ENCODE peak calls at places on chromosomes 13 and 19, in four cellular contexts. T is mammary epithelial cell, E is endodermal cell, U is GM23248. X is an unnamed sample.
A peak's percentile ranks its signal among the peaks of the same experiment; 100 is the strongest.

GRCh38 chr13:51291341-51291740 is 48.1 kb upstream of the SERPINE3 start:
- DNase-seq in T (peak; percentile 25), U (peak; percentile 39), E (peak; percentile 56), X (no peak)

GRCh38 chr19:37511821-37512220 is 5.1 kb downstream of the ZNF793 start:
- DNase-seq in E (no peak), U (no peak), T (no peak), X (no peak)

GRCh38 chr19:14073925-14074838 is 1.6 kb downstream of the MISP3 start:
- DNase-seq in U (peak; percentile 59), T (peak; percentile 60), E (no peak), X (peak; percentile 63)

GRCh38 chr13:19791953-19792537 is 9.3 kb upstream of the PSPC1 start:
- DNase-seq in E (peak; percentile 63), T (no peak), U (no peak), X (no peak)

GRCh38 chr19:31255863-31256600 is 93.2 kb downstream of the TSHZ3 start:
- DNase-seq in T (peak; percentile 8), E (no peak), U (no peak), X (peak; percentile 28)

GRCh38 chr19:34669305-34669704 is 7.7 kb downstream of the SCGB2B2 start:
- DNase-seq in T (no peak), U (no peak), E (no peak), X (no peak)

GRCh38 chr19:41298327-41298964 is 11.5 kb upstream of the CCDC97 start:
- DNase-seq in T (peak; percentile 17), U (peak; percentile 94), E (no peak), X (peak; percentile 90)

GRCh38 chr19:3605770-3606169 is 905 bp downstream of the TBXA2R start:
- DNase-seq in E (no peak), U (no peak), T (no peak), X (no peak)

GRCh38 chr13:37716796-37717195 is 118.2 kb upstream of the POSTN start:
- DNase-seq in U (no peak), E (no peak), T (no peak), X (no peak)

GRCh38 chr13:85665286-85665685 is 133.9 kb downstream of the SLITRK6 start:
- DNase-seq in T (peak; percentile 63), E (no peak), U (no peak), X (no peak)

GRCh38 chr13:71632721-71633120 is 234.3 kb downstream of the DACH1 start:
- DNase-seq in T (no peak), E (no peak), U (no peak), X (no peak)

GRCh38 chr19:42024622-42025111 is 30.6 kb upstream of the ATP1A3 start:
- DNase-seq in E (no peak), T (no peak), U (peak; percentile 89), X (no peak)

GRCh38 chr13:80379245-80379644 is 38.3 kb upstream of the SPRY2 start:
- DNase-seq in T (peak; percentile 63), E (no peak), U (peak; percentile 84), X (no peak)

GRCh38 chr13:59261928-59262488 is 901.7 kb downstream of the DIAPH3 start:
- DNase-seq in E (peak; percentile 62), U (no peak), T (no peak), X (no peak)

GRCh38 chr19:16371540-16371986 is 46.9 kb downstream of the KLF2 start:
- DNase-seq in T (no peak), E (no peak), U (no peak), X (no peak)

GRCh38 chr19:30367001-30367400 is 5.2 kb upstream of the ZNF536 start:
- DNase-seq in E (no peak), U (no peak), T (no peak), X (no peak)

GRCh38 chr19:1244693-1245451 is 3.3 kb downstream of the ATP5F1D start:
- DNase-seq in T (no peak), U (peak; percentile 65), E (no peak), X (no peak)

GRCh38 chr19:1245884-1246816 is 2.2 kb upstream of the MIDN start:
- DNase-seq in T (no peak), E (peak; percentile 68), U (no peak), X (peak; percentile 90)

GRCh38 chr19:1245468-1245867 is 2.9 kb upstream of the MIDN start:
- DNase-seq in U (no peak), E (no peak), T (no peak), X (no peak)

GRCh38 chr19:1241417-1242095 is at the start of gene ATP5F1D:
- DNase-seq in U (peak; percentile 98), E (peak; percentile 97), T (peak; percentile 91), X (peak; percentile 92)

GRCh38 chr19:1243768-1244692 is 2.5 kb downstream of the ATP5F1D start:
- DNase-seq in T (peak; percentile 67), U (peak; percentile 94), E (peak; percentile 95), X (peak; percentile 89)
- H3K27ac ChIP-seq in T (no peak overlapping the region), U (peak overlapping the region; percentile 67), E (no peak overlapping the region), X (peak overlapping the region; percentile 99)

DNA sequence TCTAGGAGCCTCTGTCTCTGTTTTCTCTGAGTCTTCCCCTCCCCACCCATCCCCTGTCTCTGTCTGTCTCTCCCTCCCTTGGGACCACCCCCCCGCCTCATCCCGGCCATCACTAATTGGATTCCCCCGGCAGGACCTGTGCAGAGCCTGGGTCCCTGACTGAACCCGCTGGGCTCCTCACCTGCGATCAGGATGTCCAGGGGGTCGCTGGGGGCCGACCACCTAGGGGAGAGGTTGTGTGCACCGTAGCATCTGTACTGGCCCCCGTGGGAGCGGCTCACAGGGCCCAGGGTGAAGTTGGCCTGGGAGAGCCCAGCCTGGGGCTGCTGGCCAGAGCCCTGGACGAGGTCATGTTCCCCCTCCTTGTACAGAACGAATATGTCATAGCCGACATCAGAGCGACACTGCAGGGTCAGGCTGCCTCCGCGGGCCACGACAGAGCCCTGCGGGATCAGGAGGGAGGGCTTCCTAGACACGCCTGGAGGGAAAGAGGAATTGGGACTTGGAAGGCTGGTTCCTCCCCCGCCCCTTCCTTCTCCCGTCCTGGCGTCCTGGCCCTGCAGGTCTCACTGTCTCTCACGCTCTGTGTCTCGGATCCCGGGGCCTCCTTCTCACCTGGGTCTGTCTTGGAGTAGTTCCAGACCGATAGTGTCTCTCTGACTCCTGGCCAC is 1.8 kb downstream of the LILRB5 start:
- DNase-seq in E (peak; percentile 51), T (no peak), U (no peak), X (peak; percentile 57)
- H3K27me3 ChIP-seq in E (no peaks in the 10 kb centered on the region), T (peaks cover 2% of the 10 kb centered on the region), U (peaks cover 36% of the 10 kb centered on the region), X (no peaks in the 10 kb centered on the region)

GRCh38 chr19:20313894-20314293 is 146.9 kb downstream of the ZNF486 start:
- DNase-seq in U (no peak), E (no peak), T (no peak), X (no peak)

GRCh38 chr19:20321139-20321656 is 154.2 kb downstream of the ZNF486 start:
- DNase-seq in E (no peak), U (no peak), T (no peak), X (no peak)

GRCh38 chr19:20315543-20315942 is 148.5 kb downstream of the ZNF486 start:
- DNase-seq in T (no peak), E (no peak), U (no peak), X (no peak)

DNA sequence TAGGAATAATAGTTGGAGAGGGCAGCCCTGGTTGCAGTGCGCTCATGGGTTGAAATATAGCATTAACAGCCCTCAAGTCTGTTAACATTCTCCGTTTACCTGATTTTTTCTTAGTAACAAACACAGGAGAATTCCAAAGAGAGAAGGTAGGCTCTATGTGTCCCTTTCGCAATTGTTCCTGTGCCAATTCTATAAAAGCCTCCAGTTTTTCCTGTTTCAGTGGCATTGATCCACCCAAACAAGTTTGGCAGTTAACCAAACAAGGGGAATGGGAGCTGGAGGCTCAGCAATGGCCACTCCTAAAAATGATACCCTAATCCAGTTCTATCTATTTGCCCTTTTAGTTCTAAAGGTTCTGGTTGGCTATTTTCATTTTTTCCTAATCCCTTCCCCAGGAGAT is 151.6 kb downstream of the ZNF486 start:
- DNase-seq in E (no peak), U (no peak), T (no peak), X (no peak)
- H3K9me3 ChIP-seq in E (peaks cover 41% of the 10 kb centered on the region), U (no peaks in the 10 kb centered on the region), T (peaks cover 13% of the 10 kb centered on the region), X (no peaks in the 10 kb centered on the region)

GRCh38 chr13:39209731-39210633 is 171.7 kb downstream of the NHLRC3 start:
- DNase-seq in E (no peak), T (no peak), U (peak; percentile 24), X (no peak)

GRCh38 chr13:39215971-39216370 is 177.7 kb downstream of the NHLRC3 start:
- DNase-seq in E (no peak), T (no peak), U (no peak), X (no peak)

DNA sequence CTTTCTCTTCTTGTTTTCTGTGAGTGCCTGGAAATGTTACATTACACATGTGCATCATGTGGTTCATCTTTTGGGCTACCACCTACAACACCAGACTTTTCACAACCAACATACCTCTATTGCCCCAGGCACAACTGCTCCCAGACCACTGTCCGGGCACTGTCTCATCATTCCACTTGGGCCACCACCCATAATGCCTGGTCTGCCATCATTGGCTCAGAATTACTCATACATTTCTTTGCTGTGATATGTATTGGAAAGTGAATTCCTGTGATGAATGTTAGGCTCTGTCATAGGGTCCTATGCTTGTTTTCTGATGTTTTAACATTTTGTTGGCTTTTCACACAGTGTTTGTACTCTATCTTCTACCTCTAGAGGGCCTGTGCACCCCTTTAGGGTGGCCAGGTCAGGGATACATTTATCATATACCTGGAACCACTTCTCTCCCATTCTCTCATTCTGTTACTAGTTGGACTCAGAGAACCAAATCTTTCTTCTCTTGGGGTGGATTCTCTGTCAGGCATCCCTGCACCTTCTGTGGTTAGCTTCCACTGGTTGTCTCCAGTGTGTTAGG is 172.8 kb downstream of the NHLRC3 start:
- DNase-seq in T (peak; percentile 28), U (peak; percentile 53), E (no peak), X (no peak)
- H3K27ac ChIP-seq in T (no peak overlapping the region), U (no peak overlapping the region), E (no peak overlapping the region), X (peak overlapping the region; percentile 21)

GRCh38 chr13:73058741-73059459 is at the start of gene KLF5:
- DNase-seq in U (peak; percentile 98), E (peak; percentile 99), T (peak; percentile 99), X (peak; percentile 97)
- H3K27me3 ChIP-seq in U (no peaks in the 10 kb centered on the region), E (peaks cover 13% of the 10 kb centered on the region), T (no peaks in the 10 kb centered on the region), X (no peaks in the 10 kb centered on the region)

X was measured in right atrium auricular region.